ENCODE peak calls at places on chromosomes 13 and 19, in eight cellular contexts. U, M, J, S, C, I, K and Y are unnamed samples.

GRCh38 chr13:110887242-110887954 is 27.5 kb downstream of the ANKRD10 start:
- DNase-seq in I (no peak), K (no peak), S (no peak), M (peak), C (no peak), J (no peak), U (no peak), Y (no peak)

GRCh38 chr19:28424041-28424440 is 788.9 kb downstream of the UQCRFS1 start:
- DNase-seq in M (no peak), K (no peak), C (no peak), S (no peak), I (no peak), U (no peak), J (no peak), Y (no peak)

GRCh38 chr13:20814224-20814910 is 40.6 kb upstream of the EEF1AKMT1 start:
- DNase-seq in K (no peak), J (peak), I (no peak), S (no peak), M (peak), U (no peak), C (no peak), Y (peak)

GRCh38 chr13:110044521-110045200 is 258.3 kb upstream of the IRS2 start:
- DNase-seq in I (no peak), J (peak), C (no peak), K (no peak), U (no peak), M (no peak), S (no peak), Y (no peak)

GRCh38 chr19:54155694-54156093 is 3.8 kb downstream of the LENG1 start:
- DNase-seq in C (no peak), M (no peak), K (no peak), S (no peak), I (no peak), U (no peak), J (no peak), Y (no peak)

GRCh38 chr13:49627831-49628652 is at the start of gene ARL11:
- DNase-seq in K (peak), C (no peak), S (no peak), U (peak), I (peak), M (peak), J (no peak), Y (no peak)

GRCh38 chr13:59531571-59532091 is 632.1 kb downstream of the DIAPH3 start:
- DNase-seq in C (no peak), U (no peak), I (peak), K (no peak), J (peak), M (peak), S (no peak), Y (peak)

GRCh38 chr13:73059460-73060250 is 850 bp downstream of the KLF5 start:
- DNase-seq in I (peak), S (peak), U (peak), M (peak), J (no peak), K (peak), C (peak), Y (no peak)

GRCh38 chr13:22200469-22200868 is 529.6 kb downstream of the FGF9 start:
- DNase-seq in C (no peak), U (no peak), J (no peak), S (no peak), K (no peak), M (no peak), I (no peak), Y (no peak)

GRCh38 chr19:2012941-2013682 is 2.4 kb downstream of the BTBD2 start:
- DNase-seq in I (no peak), C (no peak), U (no peak), M (no peak), K (no peak), J (no peak), S (no peak), Y (no peak)

GRCh38 chr13:59880468-59880867 is 283.3 kb downstream of the DIAPH3 start:
- DNase-seq in M (peak), S (no peak), J (no peak), I (no peak), U (no peak), K (no peak), C (no peak), Y (no peak)

GRCh38 chr13:44758595-44759221 is 182.6 kb upstream of the TSC22D1 start:
- DNase-seq in J (peak), C (no peak), I (no peak), S (no peak), M (peak), U (no peak), K (no peak), Y (peak)

DNA sequence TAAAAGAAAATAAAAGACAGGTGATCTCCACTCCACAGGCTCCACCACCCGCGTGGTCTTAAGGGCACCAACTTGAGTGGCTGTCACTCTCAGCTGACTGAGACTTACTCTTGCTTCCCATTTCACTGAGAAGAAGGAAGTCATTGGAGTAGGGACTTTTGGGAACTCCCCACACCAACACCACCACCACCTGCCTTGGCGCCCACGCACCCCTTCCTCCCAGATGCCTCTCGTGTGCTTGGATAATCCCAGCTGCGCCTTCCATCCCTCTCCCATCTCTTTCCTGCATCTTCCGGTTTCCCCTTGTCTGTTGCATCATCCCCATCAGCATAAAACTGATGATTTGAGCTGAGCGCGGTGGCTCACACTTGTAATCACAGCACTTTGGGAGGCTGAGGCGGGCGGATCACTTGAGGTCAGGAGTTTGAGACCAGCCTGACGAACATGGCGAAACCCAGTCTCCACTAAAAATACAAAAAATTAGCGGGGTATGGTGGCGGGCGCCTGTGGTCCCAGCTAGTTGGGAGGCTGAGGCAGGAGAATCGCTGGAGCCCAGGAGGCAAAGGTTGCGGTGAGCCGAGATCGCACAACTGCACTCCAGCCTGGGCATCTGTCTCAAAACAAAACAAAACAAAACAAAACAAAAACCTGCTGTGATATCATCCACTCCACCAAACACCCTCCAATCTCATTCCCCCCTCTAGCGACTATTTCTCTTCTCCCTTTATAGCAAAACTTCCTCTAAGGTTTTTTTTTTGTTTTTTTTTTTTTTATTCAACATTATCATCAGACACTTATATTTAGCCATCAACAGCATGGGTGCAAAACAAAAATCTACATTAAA is 25.5 kb downstream of the AP2S1 start:
- DNase-seq in S (no peak), U (no peak), C (no peak), M (no peak), I (no peak), J (no peak), K (peak), Y (no peak)
- TF ChIP-seq CTCF in S (no peak), U (no peak), C (no peak), M (no peak), I (no peak), J (peak), K (peak), Y (no peak)

GRCh38 chr13:108342369-108343289 is 73.1 kb downstream of the TNFSF13B start:
- DNase-seq in C (no peak), J (no peak), U (no peak), M (peak), S (no peak), K (peak), I (no peak), Y (no peak)
- TF ChIP-seq CTCF in C (peak), J (peak), U (peak), M (peak), S (peak), K (peak), I (no peak), Y (no peak)

GRCh38 chr13:89115307-89115706 is 1444.1 kb downstream of the SLITRK5 start:
- DNase-seq in K (no peak), J (no peak), U (no peak), S (no peak), M (no peak), I (no peak), C (no peak), Y (no peak)
- TF ChIP-seq CTCF in K (no peak), J (peak), U (peak), S (peak), M (peak), I (peak), C (peak), Y (no peak)

GRCh38 chr19:17052439-17052838 is 22.8 kb downstream of the HAUS8 start:
- DNase-seq in I (peak), C (peak), U (peak), K (peak), S (no peak), M (peak), J (peak), Y (peak)
- TF ChIP-seq CTCF in I (peak), C (peak), U (peak), K (peak), S (peak), M (peak), J (peak), Y (peak)

GRCh38 chr13:43663474-43664090 is 123.2 kb downstream of the ENOX1 start:
- DNase-seq in C (no peak), J (no peak), S (no peak), K (no peak), M (peak), I (no peak), U (no peak), Y (no peak)
- TF ChIP-seq CTCF in C (no peak), J (no peak), S (no peak), K (no peak), M (no peak), I (no peak), U (no peak), Y (no peak)

DNA sequence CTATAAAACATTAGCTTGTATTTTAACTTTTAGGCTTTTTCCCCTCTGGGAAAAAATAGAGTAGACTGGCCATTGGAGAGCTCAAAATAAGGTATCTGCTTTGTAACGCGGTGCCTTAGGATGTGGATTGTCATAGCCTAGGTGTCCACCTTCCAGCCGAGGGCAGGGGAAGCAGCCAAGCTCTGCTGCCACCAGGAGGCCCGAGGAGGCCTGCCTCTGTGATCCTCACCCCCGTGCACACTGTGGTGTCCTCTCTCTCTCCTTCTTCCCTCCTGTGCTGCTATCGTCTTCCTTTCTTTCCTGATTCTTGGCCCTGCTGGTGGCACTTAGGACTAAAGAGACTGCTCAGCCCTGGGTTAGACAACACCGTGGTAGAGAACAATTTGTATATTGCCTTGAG is 11.3 kb downstream of the HNRNPM start:
- DNase-seq in J (no peak), C (no peak), U (peak), K (no peak), S (no peak), M (no peak), I (peak), Y (no peak)
- TF ChIP-seq CTCF in J (peak), C (peak), U (no peak), K (no peak), S (peak), M (peak), I (peak), Y (no peak)

DNA sequence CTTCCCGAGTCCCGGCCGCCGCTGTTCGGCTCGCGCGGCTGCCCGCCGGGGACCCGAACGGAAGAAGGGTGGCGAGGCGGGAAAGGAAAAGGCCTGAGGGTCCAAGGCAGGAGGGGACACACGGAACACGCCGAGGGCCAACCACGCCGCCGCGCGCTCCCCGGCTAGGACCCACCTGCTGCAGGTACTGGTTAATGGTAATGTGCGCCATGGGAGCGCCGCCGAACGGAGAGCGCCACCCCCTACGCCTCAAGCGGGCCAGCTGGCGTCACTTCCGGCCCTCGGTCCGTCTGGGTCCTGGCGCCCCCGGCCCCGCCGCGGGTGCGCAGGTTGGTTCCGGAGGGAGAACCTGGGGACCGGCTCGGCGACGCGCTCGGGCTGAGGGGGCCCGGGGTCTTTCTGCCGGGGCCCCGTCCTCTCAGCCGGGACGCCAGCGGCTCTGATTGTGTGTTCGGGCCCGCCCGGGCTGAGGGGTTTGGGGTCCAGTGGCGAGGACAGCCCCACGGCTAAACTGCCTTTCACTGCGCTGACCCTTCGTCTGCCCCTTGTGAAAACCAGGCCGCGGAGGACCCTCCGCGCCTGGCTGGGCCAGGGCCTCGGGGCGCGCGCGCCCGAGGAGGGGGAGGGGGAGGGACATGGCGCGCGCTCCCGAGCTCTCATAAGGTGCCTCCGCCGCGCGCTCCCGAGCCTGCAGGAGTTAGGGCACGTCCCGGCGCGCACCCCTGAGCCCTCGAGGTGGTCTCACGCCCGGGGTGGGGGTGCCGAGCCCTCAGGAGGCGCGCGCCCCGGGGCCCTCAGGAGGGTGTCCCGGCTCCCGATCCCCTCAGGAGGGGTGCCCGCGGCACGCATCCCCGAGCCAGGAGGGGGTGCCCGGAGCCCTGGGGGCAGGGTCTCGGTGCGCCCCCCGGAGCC is at the start of gene PCID2:
- DNase-seq in U (peak), J (peak), M (peak), I (peak), K (peak), C (peak), S (peak), Y (peak)
- TF ChIP-seq CTCF in U (no peak), J (no peak), M (no peak), I (no peak), K (no peak), C (no peak), S (peak), Y (no peak)

DNA sequence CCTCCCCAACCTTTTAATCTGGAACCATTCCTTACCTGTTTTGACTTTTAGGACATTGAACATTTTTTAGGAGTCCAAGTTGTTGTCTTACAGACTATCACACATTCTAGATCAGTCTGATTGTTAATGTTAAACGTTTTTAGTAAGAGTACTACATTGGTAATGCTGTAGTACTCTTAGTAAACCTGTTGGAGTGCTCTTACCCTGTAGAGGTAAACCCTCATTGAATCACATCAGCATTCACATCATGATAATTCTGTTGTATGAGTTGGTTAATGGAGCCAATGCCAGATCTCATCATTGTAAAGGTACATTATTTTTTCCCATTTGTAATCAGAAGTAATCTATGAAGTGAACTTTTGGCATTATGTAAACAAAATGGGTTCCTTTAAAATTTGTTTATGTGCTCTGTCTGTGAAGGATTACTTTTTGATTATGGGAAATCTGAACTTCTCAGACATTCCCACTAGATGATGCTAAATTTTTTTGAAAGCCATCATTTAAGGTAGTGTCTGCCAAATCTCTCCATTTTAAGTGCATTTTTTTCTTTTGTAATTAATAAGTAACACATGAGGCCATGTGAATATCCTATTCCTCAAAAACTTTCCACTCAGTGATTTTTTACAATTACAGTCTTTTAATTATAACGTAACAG is 55.2 kb downstream of the VWA8 start:
- DNase-seq in U (no peak), S (no peak), J (no peak), K (peak), I (no peak), C (no peak), M (peak), Y (no peak)
- TF ChIP-seq CTCF in U (peak), S (peak), J (peak), K (peak), I (peak), C (peak), M (peak), Y (no peak)

DNA sequence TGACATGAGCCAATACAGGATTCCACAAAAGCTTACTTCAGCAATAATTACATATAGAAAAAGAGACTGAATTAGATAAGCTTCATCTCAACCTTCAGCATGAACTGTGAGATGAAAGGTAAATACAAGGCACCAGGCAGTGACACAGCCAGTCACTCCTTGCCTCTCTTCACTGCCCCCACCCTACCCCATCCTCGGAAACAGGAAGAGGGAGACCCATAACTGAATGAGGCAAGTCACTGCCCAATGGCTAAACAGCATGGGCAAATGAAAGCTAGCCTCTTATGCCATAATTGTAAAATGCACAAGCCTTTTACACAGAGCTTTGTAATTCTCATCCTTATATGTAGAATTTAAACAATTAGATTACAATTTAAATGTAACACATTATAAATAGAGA is 1.7 kb downstream of the ZNF160 start:
- DNase-seq in S (no peak), M (peak), J (no peak), K (no peak), U (no peak), C (no peak), I (no peak), Y (no peak)
- TF ChIP-seq CTCF in S (no peak), M (no peak), J (no peak), K (no peak), U (no peak), C (no peak), I (no peak), Y (no peak)